ENCODE peak calls at places on chromosomes 16 and 17, in seven cellular contexts. N is activated naive CD4-positive, alpha-beta T cell treated with Interleukin-2 at 50 U/mL for 16 hours; T is activated CD4-positive, alpha-beta T cell treated with anti-CD3 and anti-CD28 coated beads, Interleukin-2, amount 50 U/mL, for 1 hour; W is psoas muscle; G is dermis microvascular lymphatic vessel endothelial cell; Z is pulmonary artery endothelial cell; K is Kasumi-1. U is an unnamed sample.

GRCh38 chr17:21239680-21240374 is 13.4 kb downstream of the NATD1 start:
- DNase-seq in N (no peak), T (no peak), W (no peak), G (no peak), Z (no peak), K (peak), U (peak)

GRCh38 chr17:38864636-38865398 is 5.0 kb upstream of the LASP1 start:
- DNase-seq in N (no peak), T (no peak), W (no peak), G (no peak), Z (no peak), K (peak), U (no peak)

GRCh38 chr16:77540656-77541055 is 105.8 kb upstream of the ADAMTS18 start:
- DNase-seq in N (no peak), T (no peak), W (no peak), G (peak), Z (no peak), K (no peak), U (no peak)

GRCh38 chr17:83064021-83064731 is 15.2 kb upstream of the METRNL start:
- DNase-seq in N (peak), T (peak), W (no peak), G (no peak), Z (no peak), K (no peak), U (no peak)

GRCh38 chr16:85798283-85798776 is 1.0 kb downstream of the EMC8 start:
- DNase-seq in N (no peak), T (no peak), W (no peak), G (no peak), Z (no peak), K (no peak), U (no peak)

GRCh38 chr17:33520404-33521032 is 227.4 kb upstream of the ASIC2 start:
- DNase-seq in N (peak), T (peak), W (peak), G (no peak), Z (no peak), K (peak), U (peak)

GRCh38 chr17:79839363-79840203 is at the start of gene CBX4:
- DNase-seq in N (peak), T (peak), W (peak), G (peak), Z (peak), K (peak), U (peak)

GRCh38 chr17:13977837-13978236 is 91.5 kb upstream of the COX10 start:
- DNase-seq in N (no peak), T (no peak), W (no peak), G (no peak), Z (no peak), K (no peak), U (no peak)

GRCh38 chr16:28537964-28538732 is 626 bp downstream of the NUPR1 start:
- DNase-seq in N (no peak), T (no peak), W (peak), G (no peak), Z (no peak), K (no peak), U (no peak)

GRCh38 chr17:1577186-1577585 is 14.6 kb upstream of the PITPNA start:
- DNase-seq in N (no peak), T (no peak), W (peak), G (peak), Z (peak), K (peak), U (no peak)

GRCh38 chr17:59424331-59424730 is 92.9 kb downstream of the YPEL2 start:
- DNase-seq in N (no peak), T (no peak), W (no peak), G (no peak), Z (no peak), K (no peak), U (no peak)

GRCh38 chr17:42985225-42985624 is 4.9 kb downstream of the RUNDC1 start:
- DNase-seq in N (no peak), T (no peak), W (no peak), G (no peak), Z (no peak), K (peak), U (peak)

GRCh38 chr16:81449241-81449640 is 4.6 kb downstream of the CMIP start:
- DNase-seq in N (no peak), T (no peak), W (no peak), G (no peak), Z (no peak), K (no peak), U (no peak)

GRCh38 chr17:17716837-17717523 is 35.7 kb downstream of the RAI1 start:
- DNase-seq in N (no peak), T (no peak), W (no peak), G (no peak), Z (no peak), K (no peak), U (no peak)

GRCh38 chr17:68665373-68665772 is 64.2 kb upstream of the FAM20A start:
- DNase-seq in N (no peak), T (no peak), W (no peak), G (no peak), Z (no peak), K (no peak), U (no peak)

GRCh38 chr16:70735141-70735979 is 49.5 kb upstream of the MTSS2 start:
- DNase-seq in N (no peak), T (no peak), W (peak), G (no peak), Z (no peak), K (no peak), U (no peak)

GRCh38 chr16:2473425-2473926 is 1.5 kb upstream of the TBC1D24 start:
- DNase-seq in N (peak), T (peak), W (no peak), G (no peak), Z (no peak), K (no peak), U (no peak)

U was measured in germinal center.